ENCODE peak calls at places on chromosomes 4 and X, in four cellular contexts. M, H, A and C are unnamed samples.
A peak's percentile ranks its signal among the peaks of the same experiment; 100 is the strongest.

GRCh38 chrX:375181-376036 is 11.3 kb downstream of the PPP2R3B start:
- DNase-seq in M (no peak), H (no peak), A (no peak), C (no peak)

GRCh38 chr4:8123389-8123788 is 35.2 kb downstream of the ABLIM2 start:
- DNase-seq in M (no peak), H (peak; percentile 63), A (no peak), C (no peak)

GRCh38 chrX:69032601-69033000 is 132.7 kb downstream of the PJA1 start:
- DNase-seq in M (no peak), H (no peak), A (no peak), C (no peak)

GRCh38 chr4:57023104-57023503 is 44.4 kb downstream of the POLR2B start:
- DNase-seq in M (no peak), H (no peak), A (no peak), C (no peak)

GRCh38 chrX:134146493-134146892 is 90.5 kb upstream of the CCDC160 start:
- DNase-seq in M (no peak), H (peak; percentile 74), A (no peak), C (no peak)

GRCh38 chr4:177728361-177729152 is 286.3 kb upstream of the AGA start:
- DNase-seq in M (no peak), H (no peak), A (no peak), C (no peak)

GRCh38 chrX:119004920-119005524 is 30.6 kb downstream of the LONRF3 start:
- DNase-seq in M (peak; percentile 67), H (peak; percentile 56), A (peak; percentile 47), C (no peak)

GRCh38 chr4:133402616-133403015 is 253.5 kb downstream of the PCDH10 start:
- DNase-seq in M (no peak), H (no peak), A (no peak), C (no peak)

GRCh38 chr4:47287735-47288134 is 175.8 kb downstream of the COMMD8 start:
- DNase-seq in M (no peak), H (no peak), A (no peak), C (no peak)

GRCh38 chrX:15882704-15883539 is 28.3 kb upstream of the AP1S2 start:
- DNase-seq in M (no peak), H (peak; percentile 59), A (no peak), C (no peak)

GRCh38 chr4:87270144-87270543 is 49.7 kb upstream of the KLHL8 start:
- DNase-seq in M (no peak), H (peak; percentile 32), A (no peak), C (no peak)

GRCh38 chrX:130095249-130095648 is 15.0 kb downstream of the ELF4 start:
- DNase-seq in M (no peak), H (no peak), A (no peak), C (no peak)

GRCh38 chrX:130093271-130093670 is 17.0 kb downstream of the ELF4 start:
- DNase-seq in M (no peak), H (no peak), A (no peak), C (no peak)

GRCh38 chrX:130086414-130087207 is 23.7 kb downstream of the ELF4 start:
- DNase-seq in M (no peak), H (no peak), A (no peak), C (no peak)

GRCh38 chrX:130094712-130095111 is 15.6 kb downstream of the ELF4 start:
- DNase-seq in M (no peak), H (no peak), A (no peak), C (no peak)

GRCh38 chrX:130091976-130092522 is 18.2 kb downstream of the ELF4 start:
- DNase-seq in M (peak; percentile 80), H (no peak), A (peak; percentile 50), C (no peak)
- TF ChIP-seq CTCF in M (peak; percentile 7), H (no peak), A (no peak), C (no peak)

GRCh38 chr4:186485621-186486062 is 69.7 kb downstream of the MTNR1A start:
- DNase-seq in M (no peak), H (peak; percentile 24), A (no peak), C (peak; percentile 71)
- H3K27ac ChIP-seq in M (no peak overlapping the region), H (no peak overlapping the region), A (no peak overlapping the region), C (peak overlapping the region; percentile 41)

DNA sequence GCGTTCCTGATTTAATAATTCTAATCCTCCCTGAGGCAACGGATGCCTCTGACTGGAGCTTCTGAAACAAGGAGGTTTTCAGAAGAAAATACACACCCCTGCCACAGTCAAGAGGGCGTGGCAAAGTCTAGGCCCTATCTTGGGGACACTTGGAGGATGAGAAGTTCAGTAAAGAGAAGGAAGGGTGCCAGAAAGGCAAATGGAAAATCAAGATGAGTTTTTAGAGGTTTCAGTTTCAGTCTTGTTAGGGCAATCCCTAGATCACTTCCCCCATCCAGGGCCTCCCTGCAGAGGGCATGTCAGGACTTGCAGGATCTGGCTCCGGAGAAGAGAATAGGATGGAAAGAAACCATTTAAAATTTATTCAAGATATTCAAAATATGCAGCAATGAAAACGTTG is 28.5 kb upstream of the FGF2 start:
- DNase-seq in M (no peak), H (no peak), A (peak; percentile 23), C (no peak)
- H3K4me3 ChIP-seq in M (no peak overlapping the region), H (no peak overlapping the region), A (peak overlapping the region; percentile 13), C (no peak overlapping the region)

DNA sequence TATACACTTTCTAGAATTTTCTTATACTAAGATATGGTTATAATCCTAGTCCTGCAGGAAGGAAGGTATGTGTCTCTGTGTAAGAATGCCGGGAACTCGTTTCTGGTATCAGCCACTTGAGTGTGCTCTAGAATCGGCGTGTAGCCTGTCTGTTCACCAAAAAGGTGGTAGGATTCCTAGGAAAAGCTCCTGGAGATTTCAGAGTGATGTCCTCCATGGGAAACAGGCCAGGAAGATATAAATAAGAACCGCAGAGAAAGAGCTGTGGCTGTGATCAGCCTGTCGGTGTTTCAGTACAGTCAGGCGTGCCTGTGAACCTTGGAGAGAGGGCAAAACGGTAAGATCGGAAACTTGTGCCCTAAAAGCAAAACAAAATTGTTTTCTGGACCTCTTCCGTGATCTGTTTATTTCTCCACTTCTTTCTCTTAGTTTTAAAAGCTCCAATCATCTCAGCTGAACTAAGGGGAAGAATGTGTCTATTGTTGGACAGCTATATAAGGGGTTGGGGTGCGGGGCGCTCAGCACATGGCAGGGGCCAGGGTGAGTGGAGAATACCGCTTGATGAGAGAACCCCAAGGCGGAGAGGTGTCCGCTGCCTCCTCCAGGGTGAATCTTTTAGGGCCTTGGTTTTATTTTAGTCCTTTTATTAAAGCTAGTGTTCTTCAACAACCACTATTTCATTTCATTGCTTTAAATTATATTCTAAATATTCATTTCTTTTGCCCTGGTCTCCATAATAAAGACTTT is 303.8 kb upstream of the TENM3 start:
- DNase-seq in M (no peak), H (no peak), A (no peak), C (no peak)
- TF ChIP-seq CTCF in M (no peak), H (peak; percentile 7), A (no peak), C (no peak)

GRCh38 chr4:172619218-172619617 is 549.4 kb upstream of the GALNT7 start:
- DNase-seq in M (no peak), H (no peak), A (no peak), C (no peak)
- H3K27ac ChIP-seq in M (no peak overlapping the region), H (no peak overlapping the region), A (no peak overlapping the region), C (no peak overlapping the region)

GRCh38 chr4:107034091-107034698 is 1.9 kb downstream of the DKK2 start:
- DNase-seq in M (peak; percentile 56), H (peak; percentile 68), A (peak; percentile 37), C (peak; percentile 64)
- H3K4me3 ChIP-seq in M (no peak overlapping the region), H (peak overlapping the region; percentile 28), A (peak overlapping the region; percentile 58), C (peak overlapping the region; percentile 51)